ENCODE peak calls at places on chromosomes 11 and 22, in six cellular contexts. Z, F, K, X, W and C are unnamed samples.

GRCh38 chr11:2122222-2122906 is 16.8 kb downstream of the IGF2 start:
- DNase-seq in Z (no peak), F (no peak), K (no peak), X (peak), W (no peak), C (no peak)

GRCh38 chr11:35173011-35173511 is 34.1 kb downstream of the CD44 start:
- DNase-seq in Z (peak), F (no peak), K (no peak), X (no peak), W (peak), C (no peak)

GRCh38 chr11:134027671-134028070 is 41.2 kb upstream of the JAM3 start:
- DNase-seq in Z (no peak), F (no peak), K (no peak), X (no peak), W (no peak), C (no peak)

GRCh38 chr11:82754410-82754809 is 20.7 kb upstream of the FAM181B start:
- DNase-seq in Z (no peak), F (no peak), K (no peak), X (no peak), W (no peak), C (no peak)

GRCh38 chr11:62069961-62070919 is 53.6 kb upstream of the INCENP start:
- DNase-seq in Z (no peak), F (no peak), K (no peak), X (no peak), W (no peak), C (no peak)

GRCh38 chr11:125960771-125961170 is 14.9 kb downstream of the VSIG10L2 start:
- DNase-seq in Z (no peak), F (no peak), K (no peak), X (no peak), W (no peak), C (no peak)

GRCh38 chr11:117191680-117192400 is 7.3 kb upstream of the TAGLN start:
- DNase-seq in Z (no peak), F (no peak), K (no peak), X (no peak), W (peak), C (no peak)

GRCh38 chr22:36773935-36774334 is 2.0 kb downstream of the IFT27 start:
- DNase-seq in Z (no peak), F (no peak), K (no peak), X (no peak), W (no peak), C (no peak)

GRCh38 chr22:25644122-25644521 is 79.6 kb downstream of the GRK3 start:
- DNase-seq in Z (no peak), F (no peak), K (no peak), X (no peak), W (no peak), C (no peak)

DNA sequence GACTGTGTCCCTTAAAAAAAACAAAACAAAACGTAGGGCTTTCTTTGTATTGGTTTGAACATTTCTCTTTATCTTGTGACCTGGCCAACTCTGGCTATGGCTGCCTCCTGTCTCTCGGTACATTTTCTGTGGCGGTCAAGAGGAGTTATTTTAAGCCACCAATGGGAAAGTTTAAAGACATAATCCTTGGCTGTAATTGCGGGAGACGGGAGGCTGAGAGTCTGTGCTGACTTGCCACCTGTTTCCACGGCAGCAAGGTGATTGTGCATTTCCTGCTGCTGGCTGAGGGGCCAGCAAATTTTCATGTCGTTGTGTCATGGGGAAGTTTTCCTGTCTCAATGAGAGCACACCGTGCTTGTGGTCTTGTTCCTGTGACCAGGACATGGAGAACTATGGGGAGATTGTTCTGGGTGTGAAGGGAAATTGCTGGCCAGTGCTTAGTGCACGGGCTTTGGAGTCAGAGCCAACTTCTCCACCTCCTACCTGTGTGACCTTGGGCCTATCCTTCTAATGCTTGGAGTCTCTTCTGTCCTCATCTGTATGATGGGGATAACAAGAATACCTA is 11.0 kb downstream of the PTPRJ start:
- DNase-seq in Z (no peak), F (no peak), K (no peak), X (no peak), W (peak), C (no peak)
- H3K27ac ChIP-seq in Z (peak), F (no peak), K (no peak), X (no peak), W (peak), C (no peak)

GRCh38 chr22:45538284-45538683 is 35.6 kb downstream of the FBLN1 start:
- DNase-seq in Z (no peak), F (no peak), K (peak), X (no peak), W (no peak), C (peak)
- H3K27ac ChIP-seq in Z (peak), F (no peak), K (peak), X (peak), W (no peak), C (peak)

DNA sequence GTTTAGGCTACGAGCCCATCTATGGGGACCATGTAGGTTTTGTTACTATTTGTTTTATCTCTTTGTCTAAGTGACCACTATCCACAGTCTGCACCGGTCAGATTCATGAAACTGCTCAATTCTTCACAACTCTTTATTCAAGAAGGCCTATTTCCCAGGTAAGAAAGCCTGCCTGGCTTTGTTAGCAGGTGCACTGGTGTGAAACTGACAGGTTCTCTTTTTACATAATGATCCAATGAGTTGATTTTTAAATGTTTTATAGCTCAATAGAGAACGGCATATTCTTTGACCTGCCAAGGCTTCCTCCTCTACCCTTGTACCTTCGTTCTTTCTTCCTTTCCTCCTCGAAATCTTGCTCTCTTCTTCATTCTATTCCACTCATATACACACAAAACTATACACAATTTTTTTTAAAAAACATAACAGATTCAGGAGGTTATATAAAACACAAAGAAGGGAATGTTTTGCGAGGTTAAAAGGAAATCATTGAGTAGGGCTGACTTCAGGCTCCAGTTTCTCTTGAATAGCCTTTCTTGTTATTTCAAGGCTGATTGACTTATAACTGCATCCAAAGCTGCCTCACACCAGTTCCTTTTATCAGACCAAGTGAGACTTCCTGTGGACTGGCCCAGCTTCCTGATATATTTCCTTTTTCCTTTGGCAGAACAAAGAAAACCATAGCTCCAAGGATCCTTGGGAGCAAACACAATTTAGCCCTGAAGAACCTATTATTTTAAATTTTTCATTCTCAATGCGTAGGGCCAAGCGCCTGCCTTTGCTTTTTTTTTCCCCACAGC is 11.4 kb downstream of the FLI1 start:
- DNase-seq in Z (no peak), F (no peak), K (no peak), X (no peak), W (no peak), C (no peak)
- H3K27ac ChIP-seq in Z (no peak), F (no peak), K (peak), X (no peak), W (peak), C (no peak)

DNA sequence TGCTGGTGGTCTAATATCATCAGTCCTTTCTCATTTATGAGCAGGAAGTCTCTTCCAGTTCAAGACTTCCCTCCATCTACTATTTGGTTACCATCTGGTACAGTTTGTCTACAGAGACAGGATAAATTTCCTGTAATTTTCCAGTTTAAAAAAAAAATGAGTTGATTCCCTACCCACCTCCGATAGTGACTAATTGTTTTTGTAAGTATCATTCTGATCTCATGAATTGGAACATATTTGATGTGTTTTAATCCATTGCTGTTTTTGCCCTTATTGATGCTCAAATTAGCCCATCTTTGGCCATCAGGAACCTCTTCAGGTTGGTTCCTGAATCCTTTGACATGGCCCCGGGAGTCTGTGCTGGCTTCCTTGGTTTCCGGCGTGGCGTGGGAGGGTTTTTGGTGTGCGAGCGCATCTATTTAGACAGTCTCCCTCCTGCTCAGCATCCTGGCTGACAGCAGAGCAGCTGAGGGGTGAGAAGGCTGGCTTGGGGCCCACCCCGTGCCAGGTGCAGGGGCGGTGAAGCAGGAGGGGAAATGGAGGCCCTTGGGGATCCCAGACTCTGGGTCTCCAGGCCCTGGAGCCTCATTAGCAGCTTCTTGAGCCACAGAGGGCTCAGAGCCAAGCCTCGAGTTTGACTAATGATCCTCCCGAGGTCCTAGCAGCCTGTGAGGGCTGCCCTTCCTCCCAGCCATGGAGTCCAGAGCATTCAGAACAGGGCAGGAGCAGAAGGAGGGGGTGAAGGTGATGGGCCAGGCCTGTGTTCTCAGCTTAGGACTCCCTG is 6.8 kb downstream of the OMP start:
- DNase-seq in Z (peak), F (no peak), K (no peak), X (no peak), W (no peak), C (no peak)
- H3K27ac ChIP-seq in Z (no peak), F (no peak), K (no peak), X (no peak), W (no peak), C (no peak)

GRCh38 chr11:8341966-8342365 is 78.3 kb upstream of the LMO1 start:
- DNase-seq in Z (no peak), F (no peak), K (no peak), X (no peak), W (no peak), C (no peak)

GRCh38 chr11:8344346-8344745 is 80.7 kb upstream of the LMO1 start:
- DNase-seq in Z (no peak), F (no peak), K (no peak), X (no peak), W (no peak), C (no peak)

GRCh38 chr11:8345179-8345578 is 81.5 kb upstream of the LMO1 start:
- DNase-seq in Z (no peak), F (no peak), K (no peak), X (no peak), W (no peak), C (no peak)

GRCh38 chr11:8342821-8343681 is 79.4 kb upstream of the LMO1 start:
- DNase-seq in Z (no peak), F (no peak), K (no peak), X (no peak), W (no peak), C (no peak)

DNA sequence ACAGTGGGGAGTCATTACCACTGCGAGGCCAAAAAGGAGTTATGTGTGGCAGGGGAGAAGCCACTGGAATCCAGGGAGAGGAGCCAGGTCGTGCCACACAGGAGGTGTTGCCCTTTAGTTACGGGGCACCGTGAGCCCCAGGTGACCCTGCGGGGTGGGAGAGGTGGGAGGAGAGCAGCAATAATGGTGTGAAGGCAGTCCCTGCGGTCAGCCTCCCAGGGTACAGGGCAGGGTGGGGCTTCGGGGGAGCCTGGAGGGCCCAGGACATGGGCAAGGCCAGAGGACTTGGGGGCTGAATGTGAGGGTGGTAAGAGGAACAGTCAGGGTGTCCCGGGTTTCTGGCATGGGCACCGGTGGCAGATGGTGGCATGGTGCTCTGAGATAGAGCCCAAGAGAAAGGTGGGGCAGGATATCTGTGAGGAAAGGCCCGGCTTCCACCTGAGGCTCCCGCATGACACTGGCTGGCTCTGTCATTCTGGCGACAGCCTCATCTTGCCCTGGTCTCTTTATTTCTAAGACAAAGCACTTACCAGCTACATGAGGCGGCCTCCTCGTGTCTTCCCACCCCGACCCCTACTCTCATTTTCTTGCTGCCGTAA is 82.6 kb upstream of the LMO1 start:
- DNase-seq in Z (no peak), F (no peak), K (no peak), X (no peak), W (no peak), C (peak)
- H3K27ac ChIP-seq in Z (no peak), F (no peak), K (no peak), X (no peak), W (no peak), C (no peak)

GRCh38 chr11:65493367-65494176 is 5.3 kb upstream of the MALAT1 start:
- DNase-seq in Z (peak), F (no peak), K (peak), X (peak), W (peak), C (no peak)

GRCh38 chr11:65492637-65493366 is 6.0 kb upstream of the MALAT1 start:
- DNase-seq in Z (peak), F (no peak), K (peak), X (peak), W (peak), C (no peak)

GRCh38 chr11:65491163-65491465 is 7.7 kb upstream of the MALAT1 start:
- DNase-seq in Z (no peak), F (no peak), K (no peak), X (no peak), W (peak), C (no peak)

GRCh38 chr11:65491614-65492386 is 7.0 kb upstream of the MALAT1 start:
- DNase-seq in Z (peak), F (no peak), K (peak), X (peak), W (peak), C (peak)

DNA sequence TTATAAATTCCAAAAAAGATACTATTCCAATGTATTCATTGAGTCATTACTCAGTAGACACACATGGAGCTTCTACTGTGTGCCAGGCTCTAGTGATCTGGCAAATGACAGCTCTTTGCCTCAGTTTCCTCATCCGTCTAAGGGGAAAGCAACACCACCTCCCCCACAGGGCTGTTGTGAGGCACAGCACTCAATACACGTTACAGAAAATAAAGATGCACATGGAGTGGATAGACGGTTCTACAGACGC is 6.5 kb upstream of the MALAT1 start:
- DNase-seq in Z (no peak), F (no peak), K (no peak), X (no peak), W (no peak), C (no peak)
- H3K27ac ChIP-seq in Z (peak), F (no peak), K (peak), X (peak), W (peak), C (peak)

GRCh38 chr22:23023294-23023693 is 47.0 kb upstream of the GNAZ start:
- DNase-seq in Z (no peak), F (no peak), K (no peak), X (no peak), W (no peak), C (no peak)

GRCh38 chr22:23032681-23033080 is 37.6 kb upstream of the GNAZ start:
- DNase-seq in Z (no peak), F (no peak), K (no peak), X (no peak), W (no peak), C (no peak)

GRCh38 chr22:23029521-23030228 is 40.6 kb upstream of the GNAZ start:
- DNase-seq in Z (no peak), F (no peak), K (no peak), X (no peak), W (no peak), C (no peak)

GRCh38 chr22:23031795-23032194 is 38.5 kb upstream of the GNAZ start:
- DNase-seq in Z (no peak), F (no peak), K (no peak), X (no peak), W (no peak), C (no peak)

GRCh38 chr22:23026777-23027176 is 43.5 kb upstream of the GNAZ start:
- DNase-seq in Z (no peak), F (no peak), K (no peak), X (no peak), W (no peak), C (no peak)
- H3K27ac ChIP-seq in Z (no peak), F (no peak), K (no peak), X (no peak), W (no peak), C (no peak)